ENCODE peak calls at places on chromosomes 5 and 9, in nine cellular contexts. Q, Y, P, F, H, A, W, N and S are unnamed samples.

GRCh38 chr5:131242728-131243255 is 21.1 kb upstream of the CDC42SE2 start:
- DNase-seq in W (no peak), F (no peak), Q (no peak), H (no peak), P (no peak), Y (no peak), A (no peak), N (no peak), S (no peak)

GRCh38 chr5:143491644-143492043 is 88.2 kb upstream of the NR3C1 start:
- DNase-seq in H (no peak), W (no peak), Y (no peak), F (no peak), A (no peak), Q (no peak), N (no peak), P (no peak), S (no peak)

GRCh38 chr5:146339715-146340259 is 1.1 kb downstream of the POU4F3 start:
- DNase-seq in A (no peak), P (no peak), H (no peak), N (no peak), F (no peak), W (no peak), Q (no peak), Y (no peak), S (no peak)

GRCh38 chr9:77876091-77876490 is 155.5 kb downstream of the GNAQ start:
- DNase-seq in Q (no peak), F (no peak), H (no peak), P (no peak), Y (no peak), W (no peak), N (no peak), A (no peak), S (no peak)

GRCh38 chr5:5487961-5488360 is 65.5 kb downstream of the ICE1 start:
- DNase-seq in N (no peak), H (no peak), P (no peak), Q (no peak), F (no peak), A (no peak), W (no peak), Y (no peak), S (no peak)

GRCh38 chr9:18707078-18707477 is 233.1 kb downstream of the ADAMTSL1 start:
- DNase-seq in H (no peak), P (no peak), Q (no peak), N (no peak), F (no peak), W (no peak), Y (no peak), A (no peak), S (no peak)

GRCh38 chr9:105204416-105204815 is 40.0 kb upstream of the SLC44A1 start:
- DNase-seq in W (no peak), A (no peak), F (no peak), N (no peak), Y (no peak), P (no peak), H (no peak), Q (no peak), S (no peak)

GRCh38 chr5:126656397-126657007 is 55.8 kb downstream of the PHAX start:
- DNase-seq in Y (no peak), A (peak; percentile 55), P (no peak), W (no peak), F (peak; percentile 55), N (no peak), Q (no peak), H (no peak), S (peak; percentile 49)

GRCh38 chr9:81772144-81772543 is 82.8 kb upstream of the TLE1 start:
- DNase-seq in P (no peak), H (no peak), A (no peak), Q (no peak), N (no peak), F (no peak), Y (no peak), W (no peak), S (no peak)

GRCh38 chr5:71576241-71576640 is 10.9 kb upstream of the MCCC2 start:
- DNase-seq in H (no peak), N (no peak), F (no peak), W (no peak), A (no peak), Y (no peak), P (no peak), Q (no peak), S (no peak)

GRCh38 chr9:130866474-130866965 is 30.1 kb downstream of the QRFP start:
- DNase-seq in Q (peak; percentile 71), A (peak; percentile 79), F (peak; percentile 64), H (no peak), Y (peak; percentile 51), W (no peak), N (no peak), P (peak; percentile 73), S (peak; percentile 43)

GRCh38 chr5:14745188-14745563 is 80.7 kb downstream of the OTULIN start:
- DNase-seq in Y (no peak), W (no peak), N (no peak), H (no peak), F (no peak), A (no peak), P (no peak), Q (no peak), S (no peak)

GRCh38 chr9:100406962-100407361 is 20.0 kb upstream of the MSANTD3 start:
- DNase-seq in A (no peak), F (no peak), W (no peak), Q (no peak), Y (no peak), P (no peak), N (no peak), H (no peak), S (no peak)

GRCh38 chr5:174371600-174372094 is 326.1 kb downstream of the NSG2 start:
- DNase-seq in F (no peak), Q (no peak), Y (no peak), N (no peak), A (peak; percentile 20), H (no peak), W (no peak), P (no peak), S (no peak)

GRCh38 chr9:136597141-136597885 is 51.5 kb upstream of the NOTCH1 start:
- DNase-seq in Y (no peak), P (no peak), N (no peak), F (no peak), A (no peak), W (no peak), Q (no peak), H (no peak), S (no peak)

GRCh38 chr5:127313847-127314473 is 23.4 kb downstream of the MEGF10 start:
- DNase-seq in Q (peak; percentile 14), P (peak; percentile 87), N (peak; percentile 43), A (peak; percentile 60), W (peak; percentile 71), Y (peak; percentile 73), H (peak; percentile 78), F (peak; percentile 74), S (peak; percentile 64)

GRCh38 chr9:109441296-109441695 is 56.8 kb downstream of the PTPN3 start:
- DNase-seq in A (peak; percentile 33), N (no peak), W (no peak), Y (no peak), Q (no peak), P (no peak), F (no peak), H (no peak), S (no peak)

GRCh38 chr9:135130266-135130976 is 43.0 kb downstream of the OLFM1 start:
- DNase-seq in N (no peak), F (no peak), W (no peak), P (no peak), A (no peak), Q (no peak), Y (no peak), H (no peak), S (no peak)

GRCh38 chr5:10760033-10760975 is 730 bp downstream of the DAP start:
- DNase-seq in Y (peak; percentile 45), N (peak; percentile 47), A (peak; percentile 48), F (peak; percentile 66), Q (no peak), H (no peak), W (peak; percentile 71), P (no peak), S (peak; percentile 41)

GRCh38 chr9:129182625-129183494 is 4.8 kb upstream of the IER5L start:
- DNase-seq in W (no peak), P (no peak), Y (no peak), Q (peak; percentile 38), H (no peak), F (no peak), N (no peak), A (peak; percentile 47), S (no peak)

GRCh38 chr9:1296331-1296730 is 246.2 kb downstream of the DMRT2 start:
- DNase-seq in F (no peak), H (no peak), N (no peak), Y (no peak), P (no peak), W (no peak), Q (no peak), A (no peak), S (no peak)

GRCh38 chr9:89025538-89025937 is 34.3 kb downstream of the S1PR3 start:
- DNase-seq in F (no peak), H (no peak), W (no peak), N (no peak), Y (no peak), P (no peak), A (no peak), Q (no peak), S (no peak)

GRCh38 chr9:96686638-96687335 is 31.7 kb upstream of the PRXL2C start:
- DNase-seq in W (peak; percentile 90), F (peak; percentile 94), N (peak; percentile 83), Y (peak; percentile 65), A (peak; percentile 51), H (peak; percentile 91), P (peak; percentile 93), Q (peak; percentile 55), S (peak; percentile 48)
- TF ChIP-seq CTCF in W (peak; percentile 57), F (peak; percentile 70), N (peak; percentile 50), Y (peak; percentile 28), A (peak; percentile 50), H (peak; percentile 49), P (peak; percentile 60), Q (peak; percentile 66), S (no peak)

DNA sequence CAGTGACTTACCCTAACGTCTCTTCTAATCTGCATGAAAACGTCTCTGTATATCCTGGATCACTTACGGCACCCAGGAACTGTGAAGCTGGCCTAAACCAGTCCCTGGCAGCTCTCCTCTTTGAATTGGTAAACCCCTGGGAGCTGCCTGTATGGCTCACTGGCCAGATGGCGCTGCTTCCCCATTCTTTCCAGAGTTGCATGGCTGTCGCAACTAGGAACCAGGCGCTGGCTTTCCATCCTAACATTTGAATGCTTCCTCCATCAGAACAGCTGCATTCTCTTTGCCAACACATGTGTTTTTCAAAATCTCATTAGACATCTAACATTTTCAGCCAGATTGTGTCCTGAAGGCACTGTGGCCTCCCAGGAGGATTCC is 8.0 kb upstream of the PCA3 start:
- DNase-seq in F (no peak), W (peak; percentile 49), P (no peak), A (peak; percentile 11), H (no peak), N (no peak), Y (no peak), Q (no peak), S (no peak)
- TF ChIP-seq CTCF in F (no peak), W (peak; percentile 21), P (no peak), A (peak; percentile 37), H (no peak), N (no peak), Y (no peak), Q (peak; percentile 17), S (peak; percentile 10)

GRCh38 chr5:136079195-136079985 is 50.6 kb downstream of the TGFBI start:
- DNase-seq in W (no peak), H (no peak), P (no peak), N (no peak), Q (no peak), F (no peak), Y (no peak), A (no peak), S (no peak)
- TF ChIP-seq CTCF in W (peak; percentile 12), H (no peak), P (no peak), N (no peak), Q (no peak), F (no peak), Y (no peak), A (no peak), S (peak; percentile 33)

GRCh38 chr5:168114444-168115017 is 176.9 kb upstream of the WWC1 start:
- DNase-seq in A (peak; percentile 70), F (no peak), Y (peak; percentile 11), Q (peak; percentile 23), H (no peak), W (peak; percentile 54), N (peak; percentile 35), P (no peak), S (peak; percentile 67)
- TF ChIP-seq CTCF in A (peak; percentile 67), F (no peak), Y (no peak), Q (peak; percentile 66), H (peak; percentile 34), W (peak; percentile 67), N (peak; percentile 50), P (peak; percentile 44), S (peak; percentile 78)